ENCODE peak calls at places on chromosomes 11 and 22, in five cellular contexts. Z is neuronal stem cell, W is neural progenitor cell, A is fibroblast of lung, X is IMR-90. D is an unnamed sample. For H3K4me1, the result is how much of the 10 kb centered on the place peaks cover.

GRCh38 chr11:95266751-95267374 is 35.9 kb upstream of the SESN3 start:
- DNase-seq in X (no peak), A (peak), W (no peak), Z (no peak), D (peak)

GRCh38 chr22:19122752-19123492 is 710 bp upstream of the DGCR2 start:
- DNase-seq in A (peak), Z (no peak), X (peak), W (no peak), D (peak)

GRCh38 chr22:43320943-43321900 is 21.9 kb downstream of the SCUBE1 start:
- DNase-seq in A (no peak), Z (no peak), X (no peak), W (no peak), D (no peak)

GRCh38 chr22:44382461-44383038 is 69.8 kb upstream of the SHISAL1 start:
- DNase-seq in Z (no peak), A (no peak), W (no peak), X (no peak), D (no peak)

GRCh38 chr22:43996170-43996980 is 27.7 kb upstream of the PARVB start:
- DNase-seq in X (no peak), W (no peak), Z (no peak), A (no peak), D (no peak)

GRCh38 chr11:128686745-128687177 is 7.1 kb upstream of the FLI1 start:
- DNase-seq in A (peak), Z (no peak), X (peak), W (peak), D (peak)

GRCh38 chr11:117830674-117831351 is 6.3 kb upstream of the FXYD2 start:
- DNase-seq in W (no peak), X (no peak), A (no peak), Z (no peak), D (no peak)

GRCh38 chr22:36252754-36253522 is at the start of gene APOL1:
- DNase-seq in A (peak), W (no peak), X (peak), Z (no peak), D (peak)

GRCh38 chr11:28209906-28210305 is 101.7 kb downstream of the METTL15 start:
- DNase-seq in Z (no peak), A (no peak), W (no peak), X (no peak), D (peak)

GRCh38 chr11:122998727-122999370 is 17.2 kb upstream of the BSX start:
- DNase-seq in W (peak), X (no peak), A (no peak), Z (no peak), D (peak)

GRCh38 chr11:66116576-66117361 is 46.7 kb downstream of the PACS1 start:
- DNase-seq in X (no peak), A (no peak), W (no peak), Z (no peak), D (no peak)

GRCh38 chr11:57476223-57476882 is 16.0 kb downstream of the RTN4RL2 start:
- DNase-seq in X (no peak), A (no peak), Z (no peak), W (peak), D (no peak)

GRCh38 chr22:44242946-44243724 is 62.4 kb downstream of the PARVG start:
- DNase-seq in X (no peak), A (no peak), W (no peak), Z (no peak), D (no peak)

GRCh38 chr11:42462558-42463310 is 849.1 kb upstream of the API5 start:
- DNase-seq in W (no peak), X (no peak), Z (no peak), A (no peak), D (peak)

GRCh38 chr11:92866679-92867282 is 102.7 kb upstream of the MTNR1B start:
- DNase-seq in A (no peak), Z (no peak), W (no peak), X (no peak), D (no peak)

GRCh38 chr22:35192121-35192918 is 65.0 kb upstream of the HMGXB4 start:
- DNase-seq in W (no peak), A (no peak), X (peak), Z (no peak), D (no peak)

GRCh38 chr11:57179701-57180100 is 2.1 kb upstream of the LRRC55 start:
- DNase-seq in X (no peak), W (no peak), A (no peak), Z (peak), D (no peak)

GRCh38 chr11:76666408-76666807 is 4.1 kb downstream of the LRRC32 start:
- DNase-seq in Z (no peak), W (peak), A (peak), X (peak), D (no peak)

GRCh38 chr11:132648841-132649240 is 883.5 kb downstream of the OPCML start:
- DNase-seq in X (peak), Z (no peak), A (no peak), W (no peak), D (no peak)

GRCh38 chr11:29634248-29634647 is 382.6 kb downstream of the KCNA4 start:
- DNase-seq in W (peak), X (no peak), A (no peak), Z (no peak), D (peak)

GRCh38 chr22:42520663-42521546 is 1.3 kb upstream of the RRP7A start:
- DNase-seq in X (no peak), A (no peak), W (no peak), Z (no peak), D (no peak)

GRCh38 chr11:2795491-2795991 is 90.0 kb downstream of the CDKN1C start:
- DNase-seq in X (no peak), A (no peak), Z (no peak), W (no peak), D (no peak)

GRCh38 chr11:110497204-110497987 is 67.6 kb downstream of the FDX1 start:
- DNase-seq in W (no peak), A (no peak), X (no peak), Z (no peak), D (no peak)

GRCh38 chr22:32796865-32797573 is 4.5 kb upstream of the TIMP3 start:
- DNase-seq in W (peak), Z (peak), X (peak), A (peak), D (peak)

GRCh38 chr11:69744435-69744834 is 30.7 kb downstream of the FGF4 start:
- DNase-seq in A (peak), X (peak), Z (no peak), W (no peak), D (no peak)

GRCh38 chr11:57978686-57979531 is 44.8 kb upstream of the OR9Q1 start:
- DNase-seq in A (no peak), X (peak), W (no peak), Z (no peak), D (peak)

GRCh38 chr11:134584706-134585445 is 172.8 kb upstream of the B3GAT1 start:
- DNase-seq in X (no peak), Z (no peak), W (no peak), A (no peak), D (no peak)

GRCh38 chr11:123253909-123254308 is 58.9 kb upstream of the CLMP start:
- DNase-seq in W (no peak), Z (no peak), A (peak), X (peak), D (peak)

GRCh38 chr22:47782461-47783075 is 1020.1 kb downstream of the TBC1D22A start:
- DNase-seq in X (no peak), Z (no peak), A (no peak), W (no peak), D (no peak)

GRCh38 chr11:73384871-73385692 is 8.9 kb downstream of the RELT start:
- DNase-seq in X (no peak), W (no peak), A (no peak), Z (no peak), D (no peak)

GRCh38 chr11:61888043-61888442 is 3.3 kb downstream of the FADS3 start:
- DNase-seq in Z (no peak), X (peak), A (peak), W (no peak), D (peak)

DNA sequence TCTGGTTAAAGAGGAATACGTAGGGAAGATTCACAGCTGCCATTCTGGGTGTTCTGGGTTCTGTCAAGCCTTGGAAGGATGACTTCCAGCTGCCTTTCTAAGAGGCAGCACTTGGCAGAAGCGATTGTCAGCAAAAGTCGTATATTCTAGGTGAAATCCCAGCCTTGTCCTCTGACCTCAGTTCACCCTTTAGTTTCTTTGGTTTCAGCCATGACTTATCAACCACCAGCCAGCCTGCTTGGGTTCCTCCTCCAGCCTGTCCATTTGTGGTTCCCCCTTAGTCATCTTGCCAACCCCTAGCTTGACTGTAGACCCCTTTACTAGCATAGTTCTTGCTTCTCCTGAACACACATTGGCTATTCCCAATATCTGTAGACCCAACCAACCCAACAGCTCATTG is 102.3 kb upstream of the CD44 start:
- DNase-seq in X (no peak), Z (no peak), A (no peak), W (no peak), D (no peak)
- H2AFZ ChIP-seq in X (no peak), Z (no peak), A (no peak), W (no peak), D (no peak)

GRCh38 chr11:19789840-19790710 is 77.4 kb downstream of the NAV2 start:
- DNase-seq in X (peak), A (peak), Z (no peak), W (no peak), D (peak)

GRCh38 chr11:19793356-19793755 is 80.7 kb downstream of the NAV2 start:
- DNase-seq in X (no peak), Z (no peak), W (no peak), A (no peak), D (no peak)

GRCh38 chr11:19792510-19792909 is 79.9 kb downstream of the NAV2 start:
- DNase-seq in Z (no peak), X (no peak), A (no peak), W (no peak), D (no peak)

GRCh38 chr11:19789245-19789644 is 76.6 kb downstream of the NAV2 start:
- DNase-seq in W (no peak), X (no peak), Z (no peak), A (no peak), D (no peak)

GRCh38 chr11:19790831-19791552 is 78.4 kb downstream of the NAV2 start:
- DNase-seq in X (no peak), W (no peak), A (no peak), Z (no peak), D (no peak)
- H3K4me1 ChIP-seq in X (under half), W (under half), A (under half), Z (under half), D (under half)

DNA sequence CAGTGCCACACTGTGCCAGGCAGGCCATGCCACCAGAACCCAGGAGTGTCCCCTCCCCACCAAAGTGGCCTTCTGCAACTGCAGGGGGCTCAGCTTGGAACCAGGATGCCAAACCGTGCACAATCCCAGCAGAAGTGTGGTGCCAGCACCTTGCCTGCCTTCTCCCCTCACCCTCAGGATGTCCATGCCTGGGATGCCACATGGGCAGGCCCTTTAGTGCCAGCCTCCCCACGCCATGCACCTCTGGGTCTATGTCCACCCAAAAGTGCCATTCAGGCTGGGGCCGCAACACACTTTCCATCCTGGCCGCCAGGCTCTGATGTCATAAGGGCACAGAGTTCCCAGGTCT is 8.7 kb upstream of the TBC1D22A start:
- DNase-seq in X (no peak), W (no peak), Z (no peak), A (no peak), D (no peak)
- H2AFZ ChIP-seq in X (peak), W (no peak), Z (peak), A (peak), D (peak)

GRCh38 chr11:86177319-86177718 is 67.2 kb upstream of the EED start:
- DNase-seq in W (no peak), A (no peak), X (no peak), Z (no peak), D (no peak)

GRCh38 chr11:86174101-86175046 is 70.2 kb upstream of the EED start:
- DNase-seq in A (peak), Z (no peak), X (peak), W (no peak), D (peak)

GRCh38 chr11:86172894-86173293 is 71.7 kb upstream of the EED start:
- DNase-seq in W (peak), A (no peak), X (peak), Z (no peak), D (peak)

GRCh38 chr11:86176165-86176884 is 68.2 kb upstream of the EED start:
- DNase-seq in Z (no peak), A (peak), X (peak), W (no peak), D (peak)

GRCh38 chr11:86175585-86175984 is 69.0 kb upstream of the EED start:
- DNase-seq in W (no peak), X (no peak), A (no peak), Z (no peak), D (no peak)
- H3K4me1 ChIP-seq in W (under half), X (under half), A (under half), Z (under half), D (half or more)

GRCh38 chr11:124875943-124876817 is 10.9 kb downstream of the ROBO3 start:
- DNase-seq in Z (peak), A (peak), W (peak), X (peak), D (peak)
- H2AFZ ChIP-seq in Z (peak), A (peak), W (peak), X (peak), D (peak)

GRCh38 chr11:114068327-114068726 is 8.8 kb downstream of the ZBTB16 start:
- DNase-seq in A (no peak), Z (no peak), W (no peak), X (no peak), D (no peak)
- H3K4me1 ChIP-seq in A (under half), Z (under half), W (under half), X (under half), D (under half)